ENCODE peak calls at places on chromosome 7, in five cellular contexts. Y, J, B, M and Q are unnamed samples.

GRCh38 chr7:4871056-4871680 is 9.3 kb upstream of the PAPOLB start:
- DNase-seq in Y (no peak), J (no peak), B (no peak), M (no peak), Q (no peak)

GRCh38 chr7:3995187-3995586 is 686.9 kb upstream of the FOXK1 start:
- DNase-seq in Y (no peak), J (no peak), B (no peak), M (no peak), Q (no peak)

GRCh38 chr7:4784799-4785198 is 9.4 kb downstream of the AP5Z1 start:
- DNase-seq in Y (no peak), J (no peak), B (no peak), M (no peak), Q (no peak)

GRCh38 chr7:657565-658119 is 68.9 kb upstream of the DNAAF5 start:
- DNase-seq in Y (no peak), J (no peak), B (peak; percentile 34), M (no peak), Q (no peak)

GRCh38 chr7:4241791-4242190 is 440.3 kb upstream of the FOXK1 start:
- DNase-seq in Y (no peak), J (no peak), B (no peak), M (no peak), Q (no peak)

GRCh38 chr7:80392229-80393169 is 119.4 kb downstream of the GNAT3 start:
- DNase-seq in Y (no peak), J (no peak), B (peak; percentile 55), M (no peak), Q (no peak)

GRCh38 chr7:121003986-121004685 is 15.6 kb downstream of the CPED1 start:
- DNase-seq in Y (no peak), J (no peak), B (no peak), M (no peak), Q (no peak)

GRCh38 chr7:1883834-1884582 is 213.9 kb downstream of the ELFN1 start:
- DNase-seq in Y (no peak), J (no peak), B (no peak), M (no peak), Q (no peak)

GRCh38 chr7:150855476-150856302 is 3.4 kb downstream of the AOC1 start:
- DNase-seq in Y (no peak), J (no peak), B (no peak), M (no peak), Q (peak; percentile 20)

GRCh38 chr7:149398195-149398820 is 62.6 kb downstream of the ZNF777 start:
- DNase-seq in Y (no peak), J (no peak), B (no peak), M (no peak), Q (no peak)

GRCh38 chr7:77649950-77650349 is 46.3 kb upstream of the RSBN1L start:
- DNase-seq in Y (no peak), J (no peak), B (peak; percentile 53), M (no peak), Q (no peak)

GRCh38 chr7:93821463-93821862 is 69.1 kb downstream of the TFPI2 start:
- DNase-seq in Y (no peak), J (no peak), B (no peak), M (no peak), Q (no peak)

GRCh38 chr7:147611402-147611801 is 979.2 kb upstream of the C7orf33 start:
- DNase-seq in Y (no peak), J (no peak), B (no peak), M (no peak), Q (no peak)

GRCh38 chr7:50450691-50451051 is 521 bp upstream of the FIGNL1 start:
- DNase-seq in Y (no peak), J (no peak), B (no peak), M (no peak), Q (peak; percentile 64)

GRCh38 chr7:98697083-98697482 is 80.0 kb downstream of the NPTX2 start:
- DNase-seq in Y (no peak), J (no peak), B (no peak), M (no peak), Q (no peak)

GRCh38 chr7:110944448-110944847 is 146.5 kb upstream of the LRRN3 start:
- DNase-seq in Y (no peak), J (no peak), B (no peak), M (no peak), Q (no peak)

GRCh38 chr7:117679120-117679519 is 194.1 kb downstream of the CTTNBP2 start:
- DNase-seq in Y (no peak), J (no peak), B (no peak), M (no peak), Q (no peak)

GRCh38 chr7:150935149-150935548 is 43.0 kb downstream of the KCNH2 start:
- DNase-seq in Y (no peak), J (no peak), B (no peak), M (no peak), Q (no peak)

GRCh38 chr7:102012941-102013461 is 195.6 kb downstream of the CUX1 start:
- DNase-seq in Y (no peak), J (no peak), B (peak; percentile 7), M (no peak), Q (no peak)

GRCh38 chr7:70193514-70193913 is 595.2 kb downstream of the AUTS2 start:
- DNase-seq in Y (no peak), J (no peak), B (no peak), M (no peak), Q (no peak)

GRCh38 chr7:14717711-14718304 is 184.7 kb downstream of the DGKB start:
- DNase-seq in Y (no peak), J (no peak), B (peak; percentile 13), M (no peak), Q (no peak)

GRCh38 chr7:29881724-29882123 is 75.4 kb downstream of the WIPF3 start:
- DNase-seq in Y (no peak), J (no peak), B (no peak), M (no peak), Q (no peak)

GRCh38 chr7:25647007-25647406 is 418.7 kb upstream of the NPVF start:
- DNase-seq in Y (no peak), J (no peak), B (no peak), M (no peak), Q (no peak)

GRCh38 chr7:25698709-25699108 is 453.3 kb upstream of the NFE2L3 start:
- DNase-seq in Y (no peak), J (no peak), B (no peak), M (no peak), Q (no peak)

GRCh38 chr7:128801008-128801407 is 9.2 kb downstream of the CCDC136 start:
- DNase-seq in Y (no peak), J (no peak), B (no peak), M (no peak), Q (no peak)

GRCh38 chr7:159104188-159105030 is 40.3 kb downstream of the VIPR2 start:
- DNase-seq in Y (no peak), J (no peak), B (no peak), M (no peak), Q (no peak)

GRCh38 chr7:39016609-39017008 is 38.9 kb downstream of the POU6F2 start:
- DNase-seq in Y (no peak), J (no peak), B (no peak), M (no peak), Q (no peak)

GRCh38 chr7:100632951-100633717 is 8.2 kb downstream of the TFR2 start:
- DNase-seq in Y (no peak), J (peak; percentile 29), B (peak; percentile 16), M (peak; percentile 6), Q (peak; percentile 48)

GRCh38 chr7:133540096-133540860 is 287.4 kb downstream of the EXOC4 start:
- DNase-seq in Y (no peak), J (no peak), B (no peak), M (no peak), Q (no peak)

GRCh38 chr7:100544949-100545635 is 6.1 kb downstream of the AGFG2 start:
- DNase-seq in Y (no peak), J (no peak), B (no peak), M (no peak), Q (no peak)